ENCODE peak calls at places on chromosomes 1 and 21, in five cellular contexts. H, M, Y, W and Q are unnamed samples. For H3K4me1, the result is how much of the 10 kb centered on the place peaks cover.

GRCh38 chr1:3816331-3817137 is 20.2 kb upstream of the LRRC47 start:
- DNase-seq in H (no peak), M (no peak), Y (no peak), W (no peak), Q (no peak)

GRCh38 chr1:175193339-175193950 is 869 bp upstream of the KIAA0040 start:
- DNase-seq in H (no peak), M (no peak), Y (no peak), W (no peak), Q (peak)

GRCh38 chr1:209900734-209901133 is 37.3 kb upstream of the SYT14 start:
- DNase-seq in H (no peak), M (no peak), Y (no peak), W (no peak), Q (peak)

GRCh38 chr1:79079770-79080169 is 73.2 kb upstream of the ADGRL4 start:
- DNase-seq in H (no peak), M (no peak), Y (no peak), W (no peak), Q (no peak)

GRCh38 chr1:82090104-82090503 is 289.4 kb downstream of the ADGRL2 start:
- DNase-seq in H (no peak), M (no peak), Y (no peak), W (no peak), Q (no peak)

GRCh38 chr1:47926461-47926999 is 70.7 kb downstream of the TRABD2B start:
- DNase-seq in H (no peak), M (no peak), Y (no peak), W (no peak), Q (no peak)

GRCh38 chr1:1678581-1679380 is 13.8 kb downstream of the SLC35E2B start:
- DNase-seq in H (no peak), M (no peak), Y (no peak), W (peak), Q (peak)

GRCh38 chr1:75908717-75909152 is 23.5 kb downstream of the ASB17 start:
- DNase-seq in H (no peak), M (no peak), Y (no peak), W (no peak), Q (peak)

GRCh38 chr1:247433922-247434476 is 18.0 kb downstream of the NLRP3 start:
- DNase-seq in H (no peak), M (no peak), Y (no peak), W (no peak), Q (no peak)

GRCh38 chr21:41725421-41726021 is 41.3 kb downstream of the RIPK4 start:
- DNase-seq in H (no peak), M (no peak), Y (no peak), W (no peak), Q (no peak)

GRCh38 chr1:231338270-231339128 is at the start of gene SPRTN:
- DNase-seq in H (no peak), M (no peak), Y (no peak), W (no peak), Q (peak)

GRCh38 chr1:198167436-198167934 is 10.7 kb downstream of the NEK7 start:
- DNase-seq in H (peak), M (no peak), Y (no peak), W (no peak), Q (no peak)

GRCh38 chr1:162015196-162015595 is 8.5 kb downstream of the OLFML2B start:
- DNase-seq in H (no peak), M (no peak), Y (no peak), W (no peak), Q (no peak)

GRCh38 chr1:169495050-169495740 is 9.5 kb upstream of the SLC19A2 start:
- DNase-seq in H (no peak), M (no peak), Y (no peak), W (no peak), Q (no peak)

GRCh38 chr1:89633745-89634625 is 1.1 kb downstream of the LRRC8C start:
- DNase-seq in H (peak), M (no peak), Y (peak), W (peak), Q (peak)

GRCh38 chr1:8023995-8024313 is 2.2 kb downstream of the ERRFI1 start:
- DNase-seq in H (no peak), M (no peak), Y (no peak), W (no peak), Q (no peak)

GRCh38 chr1:181135462-181135781 is 46.9 kb downstream of the IER5 start:
- DNase-seq in H (no peak), M (no peak), Y (no peak), W (no peak), Q (peak)

GRCh38 chr1:181111559-181111958 is 23.1 kb downstream of the IER5 start:
- DNase-seq in H (no peak), M (no peak), Y (no peak), W (no peak), Q (no peak)

GRCh38 chr1:33612877-33613487 is 140.5 kb downstream of the ZSCAN20 start:
- DNase-seq in H (peak), M (no peak), Y (no peak), W (no peak), Q (peak)

GRCh38 chr1:205444300-205444930 is 11.4 kb downstream of the BLACAT1 start:
- DNase-seq in H (no peak), M (no peak), Y (no peak), W (no peak), Q (no peak)

GRCh38 chr1:32200226-32201010 is at the start of gene CCDC28B:
- DNase-seq in H (peak), M (no peak), Y (peak), W (peak), Q (peak)

GRCh38 chr1:156140879-156141707 is 12.3 kb upstream of the SEMA4A start:
- DNase-seq in H (peak), M (no peak), Y (no peak), W (no peak), Q (peak)

GRCh38 chr1:25657121-25657521 is 40.5 kb downstream of the MAN1C1 start:
- DNase-seq in H (peak), M (no peak), Y (no peak), W (peak), Q (no peak)

GRCh38 chr1:93608188-93609109 is 73.2 kb downstream of the BCAR3 start:
- DNase-seq in H (no peak), M (no peak), Y (no peak), W (no peak), Q (peak)

GRCh38 chr1:158177705-158178450 is 2.8 kb upstream of the CD1D start:
- DNase-seq in H (no peak), M (peak), Y (peak), W (peak), Q (peak)

GRCh38 chr1:92029241-92029922 is 403 bp upstream of the EPHX4 start:
- DNase-seq in H (no peak), M (no peak), Y (no peak), W (no peak), Q (peak)

GRCh38 chr1:28160677-28161328 is 15.7 kb downstream of the PTAFR start:
- DNase-seq in H (no peak), M (no peak), Y (no peak), W (peak), Q (no peak)

GRCh38 chr1:200042437-200043329 is 15.2 kb downstream of the NR5A2 start:
- DNase-seq in H (no peak), M (no peak), Y (no peak), W (no peak), Q (peak)

GRCh38 chr1:237428809-237429208 is 386.8 kb downstream of the RYR2 start:
- DNase-seq in H (no peak), M (no peak), Y (no peak), W (no peak), Q (no peak)

GRCh38 chr1:193988885-193989284 is 802.5 kb upstream of the B3GALT2 start:
- DNase-seq in H (no peak), M (no peak), Y (no peak), W (no peak), Q (no peak)

GRCh38 chr1:182268659-182269058 is 122.9 kb downstream of the GLUL start:
- DNase-seq in H (no peak), M (no peak), Y (no peak), W (no peak), Q (no peak)

GRCh38 chr1:145997156-145998023 is 1.0 kb upstream of the TXNIP start:
- DNase-seq in H (peak), M (no peak), Y (peak), W (peak), Q (peak)

GRCh38 chr1:93675931-93676330 is 5.7 kb downstream of the BCAR3 start:
- DNase-seq in H (no peak), M (no peak), Y (no peak), W (no peak), Q (no peak)

GRCh38 chr1:59238535-59238934 is 58.4 kb upstream of the FGGY start:
- DNase-seq in H (no peak), M (no peak), Y (no peak), W (no peak), Q (no peak)

GRCh38 chr1:216632980-216633379 is 90.2 kb downstream of the ESRRG start:
- DNase-seq in H (no peak), M (no peak), Y (no peak), W (no peak), Q (no peak)

GRCh38 chr1:13667696-13668095 is 32.3 kb upstream of the PRDM2 start:
- DNase-seq in H (no peak), M (no peak), Y (no peak), W (no peak), Q (no peak)

GRCh38 chr1:162185299-162185698 is 115.8 kb downstream of the NOS1AP start:
- DNase-seq in H (no peak), M (no peak), Y (no peak), W (no peak), Q (no peak)

GRCh38 chr1:1748686-1749321 is 24.6 kb upstream of the CDK11A start:
- DNase-seq in H (no peak), M (no peak), Y (no peak), W (peak), Q (peak)

GRCh38 chr1:192794768-192795035 is 14.1 kb upstream of the RGS2 start:
- DNase-seq in H (no peak), M (no peak), Y (no peak), W (no peak), Q (no peak)

GRCh38 chr1:53115403-53116306 is 26.8 kb downstream of the SLC1A7 start:
- DNase-seq in H (no peak), M (no peak), Y (no peak), W (no peak), Q (peak)

GRCh38 chr1:178531897-178532296 is 19.0 kb downstream of the TEX35 start:
- DNase-seq in H (no peak), M (no peak), Y (no peak), W (peak), Q (no peak)

GRCh38 chr1:178533547-178533946 is 20.6 kb downstream of the TEX35 start:
- DNase-seq in H (no peak), M (no peak), Y (no peak), W (peak), Q (no peak)

GRCh38 chr1:178536329-178536728 is 23.4 kb downstream of the TEX35 start:
- DNase-seq in H (no peak), M (no peak), Y (no peak), W (peak), Q (no peak)

GRCh38 chr1:178532392-178532791 is 19.5 kb downstream of the TEX35 start:
- DNase-seq in H (peak), M (no peak), Y (peak), W (peak), Q (peak)

GRCh38 chr1:178534137-178534868 is 21.4 kb downstream of the TEX35 start:
- DNase-seq in H (no peak), M (no peak), Y (no peak), W (peak), Q (no peak)
- H3K4me1 ChIP-seq in H (under half), M (under half), Y (under half), W (under half), Q (under half)

DNA sequence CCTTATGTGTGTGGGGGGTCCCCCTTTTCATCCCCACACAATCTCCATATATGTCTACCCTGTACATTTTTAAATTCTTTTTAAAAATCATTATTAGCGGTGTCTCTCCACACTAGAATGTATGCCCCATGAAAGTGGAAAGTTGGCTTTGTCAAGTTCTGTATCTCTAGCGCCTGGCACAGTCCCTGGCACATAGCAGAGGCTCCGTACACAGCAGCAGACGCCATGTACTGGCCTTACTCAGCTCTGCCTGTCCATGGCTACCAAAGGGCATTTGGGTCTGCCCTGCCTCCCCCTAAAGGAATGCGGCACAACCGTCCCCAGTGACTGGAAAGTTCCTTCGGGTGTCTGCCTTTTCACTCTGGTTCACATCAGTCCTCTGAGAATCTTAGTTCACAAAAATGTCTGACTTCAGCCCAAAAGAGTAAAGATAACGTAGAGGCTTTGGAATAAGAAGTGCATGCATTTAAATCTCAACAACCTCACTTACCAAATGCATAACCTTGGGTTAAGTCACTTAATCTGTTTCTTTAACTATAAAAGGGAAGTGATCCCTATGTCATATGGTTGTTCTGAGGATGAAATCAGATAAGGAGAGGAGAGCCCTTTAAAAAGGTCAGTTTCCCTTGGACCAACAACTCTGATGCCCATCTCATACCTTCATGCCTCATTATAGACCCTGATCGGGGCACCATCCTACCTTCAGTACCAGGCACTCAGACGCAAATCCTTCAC is 61.1 kb downstream of the CD46 start:
- DNase-seq in H (no peak), M (no peak), Y (no peak), W (no peak), Q (no peak)
- H3K4me1 ChIP-seq in H (under half), M (half or more), Y (under half), W (half or more), Q (under half)

GRCh38 chr1:29318724-29319123 is 82.4 kb downstream of the PTPRU start:
- DNase-seq in H (no peak), M (no peak), Y (no peak), W (no peak), Q (no peak)
- H3K4me1 ChIP-seq in H (under half), M (under half), Y (under half), W (under half), Q (under half)

DNA sequence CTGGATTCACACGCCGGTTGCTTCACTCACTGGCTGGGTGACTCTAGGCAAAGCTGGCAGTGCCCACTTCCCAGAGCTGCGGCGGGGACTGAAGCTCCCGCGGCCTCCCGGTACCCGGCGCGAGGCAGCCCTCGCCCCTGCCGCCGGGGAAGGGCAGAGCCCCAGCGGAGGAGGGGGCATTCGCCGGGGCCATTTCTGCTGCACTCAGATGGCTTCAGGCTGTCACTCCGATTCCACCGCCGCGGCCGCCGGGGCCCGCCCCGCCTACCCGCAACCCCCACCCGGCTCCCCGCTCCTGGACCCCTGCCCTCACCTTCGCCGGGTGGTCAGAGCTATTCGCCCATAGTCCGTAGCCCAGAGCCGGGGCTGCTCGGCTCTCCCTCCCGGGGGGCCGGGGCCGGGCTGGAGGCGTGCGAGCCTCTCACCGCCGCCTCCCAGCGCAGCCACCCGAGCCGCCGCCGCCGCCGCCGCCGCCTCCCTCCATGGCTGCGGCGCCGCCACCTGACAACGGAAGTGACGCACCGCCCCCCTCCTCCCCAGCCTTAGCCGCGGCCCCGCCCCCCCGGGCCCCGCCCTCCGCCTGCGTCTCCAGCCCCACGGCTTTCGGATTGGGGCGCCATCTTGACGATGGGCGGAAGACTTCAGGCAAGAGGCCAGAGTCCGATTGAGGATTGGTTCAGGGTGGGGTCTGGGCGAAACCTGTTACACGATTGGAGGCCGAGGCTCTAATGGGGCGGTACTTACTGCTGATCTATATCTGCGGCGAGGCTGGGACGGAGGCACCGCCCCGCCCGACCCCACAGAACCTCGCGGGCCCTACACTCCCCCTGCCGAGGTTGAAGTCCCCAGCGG is at the start of gene STK40:
- DNase-seq in H (peak), M (peak), Y (peak), W (peak), Q (peak)
- H3K4me1 ChIP-seq in H (under half), M (under half), Y (under half), W (half or more), Q (under half)

DNA sequence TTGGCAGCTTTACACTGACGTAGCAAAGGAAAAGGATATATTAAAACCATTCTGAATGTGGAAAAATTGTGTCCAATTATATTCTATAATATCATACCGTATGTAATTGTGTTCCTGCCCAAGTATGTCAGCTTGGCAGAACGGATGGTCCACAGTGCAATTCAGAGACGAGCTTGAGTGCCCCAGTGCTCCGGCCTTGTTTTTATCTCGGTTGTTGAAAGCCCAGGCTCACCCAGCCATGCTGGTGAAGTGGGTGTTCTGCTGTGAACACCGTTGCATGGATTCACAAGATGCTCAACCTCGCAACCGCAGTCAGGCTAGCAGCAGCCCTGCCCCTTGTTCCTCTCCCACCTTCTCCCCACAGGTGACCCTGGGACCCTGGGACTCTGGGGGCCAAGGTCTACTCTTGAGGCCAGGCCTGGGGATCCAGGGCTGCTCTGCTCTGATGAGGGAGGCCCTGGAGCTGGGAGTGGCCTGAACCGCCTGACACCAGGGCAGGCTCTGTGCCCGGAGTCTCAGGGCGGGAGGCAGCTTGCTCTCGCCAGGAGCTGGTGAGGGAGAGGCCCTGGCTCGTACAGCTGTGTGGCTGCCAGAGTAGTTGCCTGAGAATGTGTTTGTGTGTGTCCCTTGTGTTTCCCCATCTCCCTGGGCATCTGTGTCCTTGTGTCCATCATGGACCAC is 11.2 kb downstream of the PTPRF start:
- DNase-seq in H (no peak), M (peak), Y (peak), W (peak), Q (no peak)
- H3K4me1 ChIP-seq in H (under half), M (under half), Y (under half), W (under half), Q (under half)

GRCh38 chr1:36675106-36675505 is 192.4 kb upstream of the CSF3R start:
- DNase-seq in H (no peak), M (no peak), Y (no peak), W (no peak), Q (no peak)

GRCh38 chr1:36673207-36673606 is 190.5 kb upstream of the CSF3R start:
- DNase-seq in H (no peak), M (no peak), Y (no peak), W (no peak), Q (no peak)

GRCh38 chr1:36675931-36676562 is 193.3 kb upstream of the CSF3R start:
- DNase-seq in H (no peak), M (no peak), Y (no peak), W (no peak), Q (no peak)
- H3K4me1 ChIP-seq in H (under half), M (under half), Y (under half), W (under half), Q (under half)

GRCh38 chr1:97893844-97894243 is 27.0 kb downstream of the DPYD start:
- DNase-seq in H (no peak), M (no peak), Y (no peak), W (no peak), Q (no peak)
- H3K4me1 ChIP-seq in H (under half), M (under half), Y (under half), W (under half), Q (under half)

DNA sequence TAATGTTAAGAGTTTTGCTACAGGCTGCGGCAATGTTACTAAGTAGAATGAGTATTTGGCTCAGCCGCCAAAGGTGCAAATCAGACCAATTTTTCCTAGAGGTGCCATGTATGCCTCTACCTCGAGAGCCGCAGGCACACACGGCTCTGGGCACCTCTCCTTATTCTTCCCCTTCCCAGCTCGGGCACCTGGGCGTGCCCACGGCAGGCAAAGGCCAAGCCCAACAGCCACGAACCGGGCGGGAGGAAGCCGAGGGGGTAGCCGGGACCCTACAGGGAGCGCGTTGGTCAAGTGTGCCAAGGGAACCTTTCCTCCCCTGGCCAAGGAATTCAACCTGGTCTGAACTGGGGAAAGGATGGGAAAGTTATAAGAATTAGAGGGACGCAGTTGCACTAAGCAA is 31.0 kb downstream of the LRRC3 start:
- DNase-seq in H (no peak), M (no peak), Y (no peak), W (peak), Q (no peak)
- H3K4me1 ChIP-seq in H (under half), M (under half), Y (under half), W (under half), Q (under half)

DNA sequence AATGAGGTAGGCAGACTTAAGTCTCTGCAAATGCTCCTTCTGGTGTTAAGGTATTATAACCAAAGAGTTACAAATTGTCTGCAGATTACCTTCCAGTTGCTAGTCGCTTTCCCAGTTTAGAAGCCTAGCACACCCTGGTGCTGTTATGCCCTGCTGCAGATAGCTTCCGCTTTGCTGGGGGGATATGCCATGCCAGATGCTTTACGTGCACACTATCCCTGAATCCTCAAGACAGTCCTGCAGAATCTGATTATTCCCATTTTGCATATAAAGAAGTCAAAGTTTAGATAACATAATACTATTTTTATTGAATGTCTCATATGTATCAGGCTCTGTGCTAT is 166.5 kb downstream of the DHRS3 start:
- DNase-seq in H (no peak), M (no peak), Y (no peak), W (no peak), Q (no peak)
- H3K4me1 ChIP-seq in H (half or more), M (half or more), Y (under half), W (half or more), Q (under half)

GRCh38 chr1:232581932-232582331 is 48.0 kb downstream of the SIPA1L2 start:
- DNase-seq in H (no peak), M (no peak), Y (no peak), W (no peak), Q (no peak)
- H3K4me1 ChIP-seq in H (under half), M (under half), Y (under half), W (under half), Q (under half)